ENCODE peak calls at places on chromosomes 1 and 21, in four cellular contexts. D is K562, O is GM12878, H is H1. U is an unnamed sample.

GRCh38 chr1:65001238-65001792 is 35.0 kb upstream of the JAK1 start:
- DNase-seq in D (peak), O (no peak), H (peak), U (no peak)

GRCh38 chr21:41634211-41634694 is 126.3 kb upstream of the TMPRSS2 start:
- DNase-seq in D (no peak), O (no peak), H (no peak), U (no peak)

GRCh38 chr1:33379631-33380354 is 51.1 kb downstream of the PHC2 start:
- DNase-seq in D (no peak), O (no peak), H (no peak), U (no peak)

GRCh38 chr1:224513787-224514209 is 79.2 kb upstream of the WDR26 start:
- DNase-seq in D (peak), O (no peak), H (peak), U (peak)

GRCh38 chr1:70071597-70071996 is 133.8 kb downstream of the LRRC40 start:
- DNase-seq in D (no peak), O (no peak), H (no peak), U (no peak)

GRCh38 chr1:64245495-64245894 is 42.1 kb downstream of the UBE2U start:
- DNase-seq in D (no peak), O (no peak), H (no peak), U (no peak)

GRCh38 chr1:223228201-223228600 is 85.2 kb upstream of the TLR5 start:
- DNase-seq in D (no peak), O (no peak), H (no peak), U (no peak)

GRCh38 chr21:32411366-32412161 is 942 bp upstream of the EVA1C start:
- DNase-seq in D (peak), O (no peak), H (peak), U (no peak)

GRCh38 chr1:30761312-30762151 is 4.0 kb upstream of the LAPTM5 start:
- DNase-seq in D (peak), O (no peak), H (no peak), U (no peak)

GRCh38 chr1:109229531-109230127 is 15.9 kb downstream of the SARS1 start:
- DNase-seq in D (no peak), O (no peak), H (peak), U (no peak)

GRCh38 chr1:45018599-45019230 is 6.7 kb downstream of the UROD start:
- DNase-seq in D (peak), O (no peak), H (peak), U (peak)

GRCh38 chr1:68225781-68226180 is 6.5 kb downstream of the WLS start:
- DNase-seq in D (no peak), O (no peak), H (no peak), U (no peak)

GRCh38 chr21:45365608-45366241 is 39.2 kb upstream of the COL18A1 start:
- DNase-seq in D (no peak), O (no peak), H (no peak), U (peak)

GRCh38 chr1:193058529-193059281 is 455 bp downstream of the UCHL5 start:
- DNase-seq in D (peak), O (peak), H (peak), U (no peak)
- H3K9ac ChIP-seq in D (peak), O (peak), H (peak), U (peak)

GRCh38 chr1:230588323-230588746 is 53.9 kb upstream of the COG2 start:
- DNase-seq in D (no peak), O (no peak), H (no peak), U (no peak)

GRCh38 chr1:230591676-230592075 is 50.6 kb upstream of the COG2 start:
- DNase-seq in D (no peak), O (no peak), H (no peak), U (no peak)

GRCh38 chr1:230592848-230593247 is 49.4 kb upstream of the COG2 start:
- DNase-seq in D (no peak), O (no peak), H (no peak), U (no peak)

GRCh38 chr1:230587056-230587455 is 55.2 kb upstream of the COG2 start:
- DNase-seq in D (no peak), O (no peak), H (no peak), U (no peak)

GRCh38 chr1:230589951-230590350 is 52.3 kb upstream of the COG2 start:
- DNase-seq in D (no peak), O (no peak), H (no peak), U (no peak)
- TF ChIP-seq EGR1 in D (no peak), O (no peak), H (no peak), U (no peak)

GRCh38 chr1:214861615-214862014 is 220.9 kb upstream of the KCNK2 start:
- DNase-seq in D (no peak), O (no peak), H (no peak), U (no peak)

GRCh38 chr1:214857716-214858115 is 224.8 kb upstream of the KCNK2 start:
- DNase-seq in D (no peak), O (no peak), H (no peak), U (no peak)

GRCh38 chr1:214862421-214862820 is 220.1 kb upstream of the KCNK2 start:
- DNase-seq in D (no peak), O (no peak), H (no peak), U (no peak)

GRCh38 chr1:214854126-214854875 is 228.2 kb upstream of the KCNK2 start:
- DNase-seq in D (no peak), O (no peak), H (no peak), U (no peak)

GRCh38 chr1:214859647-214860046 is 222.9 kb upstream of the KCNK2 start:
- DNase-seq in D (no peak), O (no peak), H (no peak), U (no peak)
- TF ChIP-seq ZNF274 in D (no peak), O (no peak), H (no peak), U (no peak)

DNA sequence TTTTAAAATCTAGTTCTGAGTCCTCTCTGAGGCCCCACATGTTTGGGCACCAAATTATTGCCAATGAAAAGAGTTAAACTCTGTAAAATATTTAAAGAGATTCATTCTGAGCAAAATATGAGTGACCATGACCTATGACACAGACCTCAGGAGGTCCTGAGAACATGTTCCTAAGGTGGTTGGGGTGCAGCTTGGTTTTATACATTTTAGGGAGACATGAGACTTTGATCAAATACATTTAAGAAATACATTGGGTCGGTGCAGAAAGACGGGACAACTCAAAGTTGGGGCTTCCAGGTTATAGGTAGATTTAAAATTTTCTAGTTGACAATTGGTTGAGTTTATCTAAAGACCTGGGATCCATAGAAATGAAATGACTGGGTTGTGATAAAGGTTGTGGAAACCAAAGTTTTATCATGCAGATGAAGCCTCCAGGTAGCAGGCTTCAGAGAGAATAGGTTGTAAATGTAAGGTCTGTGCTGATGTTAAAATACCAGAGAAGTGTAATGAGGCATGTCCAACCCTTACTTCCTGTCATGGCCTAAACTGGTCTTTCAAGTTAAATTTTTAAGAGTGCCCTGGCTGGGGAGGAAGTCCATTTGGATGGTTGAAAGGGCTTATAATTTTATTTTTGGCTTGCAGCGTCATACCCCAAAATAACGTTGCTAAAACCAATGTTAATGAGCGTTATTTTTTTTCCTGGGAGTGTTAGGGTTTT is 274.9 kb downstream of the NUF2 start:
- DNase-seq in D (no peak), O (no peak), H (no peak), U (no peak)
- H3K9ac ChIP-seq in D (no peak), O (no peak), H (no peak), U (no peak)

GRCh38 chr1:163670980-163671757 is 349.4 kb downstream of the NUF2 start:
- DNase-seq in D (peak), O (no peak), H (no peak), U (no peak)
- TF ChIP-seq EGR1 in D (no peak), O (no peak), H (no peak), U (no peak)

DNA sequence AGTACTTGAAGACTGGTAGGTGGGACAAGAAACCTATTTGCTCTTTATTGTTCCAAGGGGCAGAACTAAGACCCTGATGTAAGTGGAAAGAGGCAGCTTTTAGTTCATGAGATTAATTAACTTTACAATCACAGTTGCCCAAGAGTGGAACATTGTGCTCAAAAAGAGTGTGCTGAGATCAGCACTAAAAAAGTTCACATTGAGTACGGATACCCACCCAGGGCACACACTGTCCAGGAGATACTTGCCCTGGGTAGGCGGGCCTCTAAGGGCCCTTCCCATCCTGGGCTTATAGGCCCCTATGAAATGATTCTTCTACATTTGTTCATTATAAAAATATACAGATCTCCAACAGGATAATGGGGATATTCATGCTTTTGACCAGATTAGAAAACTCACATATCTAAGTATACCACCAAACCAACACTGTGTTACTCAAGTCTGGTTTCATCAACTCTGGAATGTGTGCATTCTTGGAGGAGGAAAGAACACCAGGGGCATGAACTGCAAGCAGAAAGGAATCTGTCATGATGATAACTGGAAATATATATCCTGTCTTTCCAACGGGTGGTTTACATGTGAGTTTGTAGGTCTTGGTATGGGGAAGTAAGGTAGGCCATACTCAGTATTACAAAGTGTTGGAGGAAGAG is 626.2 kb downstream of the SMYD3 start:
- DNase-seq in D (no peak), O (no peak), H (no peak), U (no peak)
- TF ChIP-seq ZNF274 in D (no peak), O (no peak), H (no peak), U (no peak)

U was measured in HCT116.